ENCODE peak calls at places on chromosomes 2 and 18, in five cellular contexts. X is A549, P is fibroblast of mammary gland, R is BJ, D is stomach. O is an unnamed sample.

GRCh38 chr2:232416521-232417470 is 10.2 kb downstream of the ALPG start:
- DNase-seq in X (no peak), P (no peak), R (no peak), D (no peak), O (no peak)

GRCh38 chr2:85754313-85755095 is 713 bp downstream of the ATOH8 start:
- DNase-seq in X (no peak), P (no peak), R (no peak), D (peak), O (peak)

GRCh38 chr18:34834897-34835296 is 124.8 kb downstream of the DTNA start:
- DNase-seq in X (no peak), P (peak), R (no peak), D (no peak), O (no peak)

GRCh38 chr2:236337465-236338325 is 73.5 kb upstream of the ASB18 start:
- DNase-seq in X (no peak), P (no peak), R (no peak), D (no peak), O (no peak)

GRCh38 chr2:217691516-217691915 is 311.3 kb downstream of the TNS1 start:
- DNase-seq in X (no peak), P (no peak), R (no peak), D (no peak), O (no peak)

GRCh38 chr2:134118279-134119116 is 135.4 kb upstream of the MGAT5 start:
- DNase-seq in X (peak), P (peak), R (peak), D (peak), O (peak)

GRCh38 chr2:186891219-186891621 is 42.2 kb upstream of the ZSWIM2 start:
- DNase-seq in X (no peak), P (peak), R (no peak), D (no peak), O (peak)

GRCh38 chr2:130391058-130391871 is 35.4 kb downstream of the PTPN18 start:
- DNase-seq in X (peak), P (peak), R (no peak), D (peak), O (peak)

GRCh38 chr2:28168376-28168775 is 224.3 kb upstream of the FOSL2 start:
- DNase-seq in X (no peak), P (no peak), R (no peak), D (no peak), O (no peak)

GRCh38 chr2:85457877-85458316 is 39.4 kb downstream of the SH2D6 start:
- DNase-seq in X (no peak), P (peak), R (no peak), D (peak), O (peak)

GRCh38 chr2:24489942-24490673 is 946 bp upstream of the NCOA1 start:
- DNase-seq in X (peak), P (peak), R (no peak), D (no peak), O (peak)

GRCh38 chr2:45874324-45874723 is 222.8 kb downstream of the PRKCE start:
- DNase-seq in X (no peak), P (peak), R (no peak), D (peak), O (peak)

GRCh38 chr18:49944681-49945080 is 131.3 kb upstream of the ACAA2 start:
- DNase-seq in X (no peak), P (peak), R (no peak), D (no peak), O (peak)

GRCh38 chr2:95330939-95331338 is 33.8 kb downstream of the KCNIP3 start:
- DNase-seq in X (no peak), P (no peak), R (no peak), D (no peak), O (no peak)

GRCh38 chr18:75089748-75090327 is 119.1 kb downstream of the PTGR3 start:
- DNase-seq in X (no peak), P (no peak), R (no peak), D (no peak), O (no peak)

GRCh38 chr2:125652260-125652659 is 1003.7 kb upstream of the GYPC start:
- DNase-seq in X (no peak), P (no peak), R (no peak), D (no peak), O (no peak)

GRCh38 chr2:60247471-60247870 is 306.0 kb downstream of the BCL11A start:
- DNase-seq in X (no peak), P (no peak), R (no peak), D (no peak), O (no peak)

GRCh38 chr2:100529900-100530299 is 32.9 kb upstream of the PDCL3 start:
- DNase-seq in X (no peak), P (peak), R (no peak), D (no peak), O (peak)

GRCh38 chr2:100526868-100527267 is 35.9 kb upstream of the PDCL3 start:
- DNase-seq in X (no peak), P (no peak), R (no peak), D (no peak), O (no peak)

GRCh38 chr2:100524331-100524730 is 38.5 kb upstream of the PDCL3 start:
- DNase-seq in X (no peak), P (peak), R (no peak), D (no peak), O (peak)

GRCh38 chr2:100529176-100529575 is 33.6 kb upstream of the PDCL3 start:
- DNase-seq in X (no peak), P (no peak), R (no peak), D (no peak), O (no peak)

GRCh38 chr2:100527420-100528015 is 35.3 kb upstream of the PDCL3 start:
- DNase-seq in X (no peak), P (no peak), R (no peak), D (no peak), O (no peak)
- H3K4me3 ChIP-seq in X (no peak), P (no peak), R (no peak), D (no peak), O (no peak)

DNA sequence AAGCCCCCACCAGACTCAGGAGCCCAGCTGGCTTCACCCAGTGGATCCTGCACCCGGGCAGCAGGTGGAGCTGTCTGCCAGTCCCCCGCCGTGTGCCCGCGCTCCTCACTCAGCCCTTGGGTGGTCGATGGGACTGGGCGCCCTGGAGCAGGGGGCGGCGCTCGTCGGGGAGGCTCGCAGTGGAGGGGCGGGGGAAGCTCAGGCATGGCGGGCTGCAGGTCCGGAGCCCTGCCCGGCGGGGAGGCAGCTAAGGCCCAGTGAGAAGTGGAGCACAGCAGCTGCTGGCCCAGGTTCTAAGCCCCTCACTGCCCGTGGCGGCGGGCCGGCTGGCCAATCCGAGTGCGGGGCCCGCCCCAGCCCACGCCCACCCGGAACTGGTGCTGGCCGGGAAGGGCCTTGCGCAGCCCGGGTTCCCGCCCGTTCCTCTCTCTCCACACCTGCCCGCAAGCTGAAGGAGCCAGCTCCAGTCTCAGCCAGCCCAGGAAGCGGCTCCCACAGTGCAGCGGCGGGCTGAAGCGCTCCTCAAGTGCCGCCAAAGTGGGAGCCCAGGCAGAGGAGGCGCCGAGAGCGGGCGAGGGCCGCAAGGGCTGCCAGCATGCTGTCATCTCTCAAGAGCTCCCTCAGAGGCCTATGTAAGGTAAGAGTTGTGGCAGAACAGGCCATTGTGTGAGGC is 1307.8 kb upstream of the TMEFF2 start:
- DNase-seq in X (no peak), P (no peak), R (no peak), D (no peak), O (no peak)
- TF ChIP-seq CTCF in X (no peak), P (no peak), R (no peak), D (no peak), O (no peak)

DNA sequence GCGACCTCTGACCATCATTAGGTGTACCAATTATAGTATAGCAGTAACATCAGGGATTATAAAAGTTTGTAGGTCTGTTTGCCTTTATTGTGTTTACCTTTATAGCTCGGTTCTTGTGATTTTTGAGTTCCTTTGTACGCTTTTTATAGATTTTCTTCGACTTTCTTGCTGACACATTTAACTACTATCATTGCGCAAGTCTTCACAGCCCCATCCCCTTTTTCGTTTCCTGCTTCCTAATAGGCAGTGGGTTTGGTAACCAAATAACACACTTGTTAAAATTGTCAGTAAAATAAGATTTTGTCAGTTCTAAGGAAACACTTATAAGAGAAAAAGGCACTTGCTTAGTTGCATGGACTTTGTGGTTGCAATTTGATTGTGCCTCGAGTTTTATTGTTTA is 541.5 kb downstream of the LRP1B start:
- DNase-seq in X (no peak), P (no peak), R (no peak), D (no peak), O (no peak)
- H3K4me3 ChIP-seq in X (no peak), P (no peak), R (no peak), D (no peak), O (no peak)

GRCh38 chr2:160332318-160332717 is 132.2 kb upstream of the ITGB6 start:
- DNase-seq in X (no peak), P (peak), R (no peak), D (no peak), O (peak)
- TF ChIP-seq CTCF in X (no peak), P (no peak), R (no peak), D (no peak), O (no peak)

GRCh38 chr2:230944804-230945372 is 19.8 kb upstream of the GPR55 start:
- DNase-seq in X (no peak), P (no peak), R (no peak), D (peak), O (no peak)
- H3K4me3 ChIP-seq in X (no peak), P (no peak), R (no peak), D (no peak), O (no peak)

DNA sequence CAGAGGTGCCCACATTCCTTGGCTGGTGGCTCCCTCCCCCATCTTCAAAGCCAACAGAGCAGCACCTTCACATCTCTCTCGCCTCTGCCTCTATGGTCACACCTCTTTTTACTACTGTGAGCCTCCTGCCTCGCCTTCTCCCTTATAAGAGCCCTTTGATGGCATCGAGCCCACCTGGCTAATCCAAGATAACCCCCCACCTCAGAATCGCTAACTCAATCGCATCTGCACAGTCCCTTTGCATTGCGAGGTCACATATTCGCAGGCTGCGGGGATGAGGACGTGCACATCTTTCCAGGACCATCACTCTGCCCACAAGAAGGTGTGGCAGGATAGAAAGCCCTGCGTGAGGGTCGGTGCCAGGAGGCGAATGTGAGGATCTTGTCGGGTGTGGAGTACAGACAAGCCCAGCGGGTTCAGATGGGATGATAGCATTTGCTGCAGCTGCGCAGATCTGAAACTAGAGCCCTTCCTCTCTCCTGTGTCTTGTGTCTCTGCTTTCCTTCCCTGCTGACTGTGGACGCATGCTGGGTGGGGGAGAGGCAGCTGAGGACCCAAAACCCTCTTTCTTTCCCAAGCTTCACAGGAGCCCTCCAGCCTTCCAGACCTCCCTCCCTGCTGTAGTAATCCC is 148.3 kb upstream of the HDAC4 start:
- DNase-seq in X (no peak), P (no peak), R (no peak), D (no peak), O (no peak)
- TF ChIP-seq CTCF in X (no peak), P (no peak), R (no peak), D (no peak), O (no peak)

DNA sequence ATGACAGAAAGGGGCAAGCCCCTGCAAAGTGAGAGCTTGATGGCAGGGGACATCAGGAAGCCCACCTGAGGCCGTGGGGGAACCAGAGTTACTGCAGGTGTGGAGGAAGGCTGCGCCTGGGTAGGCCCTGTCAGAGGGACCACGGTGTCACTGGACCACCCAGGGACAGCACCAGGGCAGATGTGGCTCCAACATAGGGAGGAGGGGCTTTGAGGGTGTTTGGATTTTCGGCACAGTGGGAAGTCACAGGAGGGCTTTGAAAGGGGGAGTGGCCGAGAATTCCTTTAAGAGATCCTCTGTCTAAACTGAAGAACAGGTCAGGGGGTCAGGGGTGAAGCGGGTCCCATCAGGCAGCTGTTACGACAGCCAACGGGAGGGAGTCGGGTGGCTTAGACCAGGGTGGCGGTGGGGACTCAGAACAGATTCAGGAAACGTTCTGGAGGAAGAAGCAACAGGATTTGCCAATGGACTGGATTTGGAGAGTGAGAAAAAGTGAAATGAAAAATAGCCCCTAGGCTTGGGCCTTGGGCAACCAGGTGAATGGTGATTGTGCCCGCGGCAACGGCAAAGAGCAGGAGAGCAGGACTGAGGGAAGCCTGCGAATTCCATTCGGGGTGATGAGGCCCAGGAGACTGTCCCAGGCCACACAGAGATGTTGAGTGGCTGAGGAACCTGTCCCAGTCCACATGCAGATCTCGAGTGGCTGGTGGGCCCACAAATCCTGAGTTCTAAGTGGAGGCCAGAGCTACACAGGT is 166.1 kb downstream of the LAMA1 start:
- DNase-seq in X (no peak), P (no peak), R (no peak), D (no peak), O (no peak)
- H3K4me3 ChIP-seq in X (no peak), P (no peak), R (no peak), D (no peak), O (no peak)